ENCODE peak calls at places on chromosomes 2 and 18, in seven cellular contexts. C is posterior cingulate gyrus; Z is GM04504; K is stimulated activated CD8-positive, alpha-beta memory T cell treated with anti-CD3 and anti-CD28 coated beads, Interleukin-2, amount 100 ng/mL, for 1 hour; E is neural progenitor cell; S is AG09309; U is sciatic nerve. T is an unnamed sample.

GRCh38 chr2:230885467-230886130 is 20.9 kb downstream of the ITM2C start:
- DNase-seq in C (peak; percentile 92), E (peak; percentile 88), K (no peak), S (no peak), Z (peak; percentile 7), U (no peak), T (peak; percentile 82)

GRCh38 chr2:44061876-44062275 is 66.1 kb upstream of the LRPPRC start:
- DNase-seq in K (no peak), E (no peak), Z (no peak), U (no peak), S (no peak), C (no peak), T (no peak)

GRCh38 chr2:11397046-11397445 is 52.6 kb upstream of the ROCK2 start:
- DNase-seq in Z (no peak), C (no peak), S (no peak), U (no peak), K (no peak), E (no peak), T (no peak)

GRCh38 chr2:195318440-195319111 is 338.4 kb upstream of the SLC39A10 start:
- DNase-seq in C (no peak), E (peak; percentile 60), K (no peak), U (no peak), Z (no peak), S (no peak), T (peak; percentile 8)

GRCh38 chr18:12403601-12404506 is 3.9 kb upstream of the PRELID3A start:
- DNase-seq in C (no peak), K (no peak), U (no peak), S (peak; percentile 77), Z (peak; percentile 75), E (no peak), T (no peak)

GRCh38 chr2:99877963-99878362 is 264.4 kb downstream of the AFF3 start:
- DNase-seq in S (no peak), Z (no peak), C (no peak), E (no peak), U (no peak), K (no peak), T (no peak)

GRCh38 chr2:39851691-39852110 is 72.6 kb upstream of the THUMPD2 start:
- DNase-seq in C (no peak), S (peak; percentile 74), Z (peak; percentile 62), K (no peak), E (peak; percentile 53), U (no peak), T (peak; percentile 32)

GRCh38 chr2:191030521-191031154 is 16.7 kb upstream of the STAT1 start:
- DNase-seq in U (no peak), K (no peak), Z (no peak), C (no peak), E (peak; percentile 67), S (no peak), T (peak; percentile 56)

GRCh38 chr18:45139478-45139877 is 458.8 kb downstream of the SETBP1 start:
- DNase-seq in C (no peak), S (no peak), U (no peak), E (no peak), K (no peak), Z (no peak), T (no peak)

GRCh38 chr2:9844581-9844980 is 1.3 kb downstream of the TAF1B start:
- DNase-seq in U (no peak), K (no peak), C (no peak), E (no peak), S (no peak), Z (no peak), T (no peak)

GRCh38 chr2:19812166-19812565 is 89.6 kb downstream of the TTC32 start:
- DNase-seq in Z (peak; percentile 43), S (peak; percentile 65), E (no peak), K (no peak), C (no peak), U (no peak), T (no peak)

GRCh38 chr2:117850015-117850414 is 35.5 kb downstream of the DDX18 start:
- DNase-seq in U (no peak), E (peak; percentile 47), K (no peak), Z (no peak), S (no peak), C (no peak), T (peak; percentile 68)

GRCh38 chr2:189819297-189819704 is 35.1 kb downstream of the PMS1 start:
- DNase-seq in S (peak; percentile 49), Z (no peak), U (no peak), C (no peak), K (no peak), E (no peak), T (no peak)

GRCh38 chr2:17334300-17334699 is 183.9 kb downstream of the RAD51AP2 start:
- DNase-seq in K (no peak), S (no peak), E (no peak), U (no peak), Z (no peak), C (no peak), T (no peak)

GRCh38 chr2:173741715-173742114 is 223.5 kb downstream of the SP3 start:
- DNase-seq in C (no peak), Z (no peak), S (no peak), U (no peak), E (no peak), K (no peak), T (no peak)

GRCh38 chr18:80201739-80202138 is 45.6 kb downstream of the PARD6G start:
- DNase-seq in C (no peak), Z (no peak), U (no peak), S (no peak), K (no peak), E (no peak), T (no peak)

GRCh38 chr2:174750923-174751441 is 13.3 kb downstream of the CHRNA1 start:
- DNase-seq in K (no peak), E (no peak), Z (no peak), C (no peak), S (no peak), U (no peak), T (no peak)

GRCh38 chr2:60385648-60386047 is 167.8 kb downstream of the BCL11A start:
- DNase-seq in K (no peak), C (no peak), U (no peak), S (no peak), Z (no peak), E (no peak), T (no peak)

GRCh38 chr2:41791523-41791922 is 256.3 kb upstream of the PKDCC start:
- DNase-seq in K (no peak), C (no peak), Z (peak; percentile 2), U (no peak), S (no peak), E (peak; percentile 65), T (peak; percentile 4)

GRCh38 chr2:204078003-204078698 is 141.6 kb downstream of the ICOS start:
- DNase-seq in Z (no peak), K (no peak), U (no peak), E (no peak), S (no peak), C (no peak), T (no peak)

T was measured in H7.